ENCODE peak calls at places on chromosome 9, in ten cellular contexts. One of them, this sample, is unnamed.

GRCh38 chr9:85742630-85742928 is 825 bp upstream of the AGTPBP1 start:
- DNase-seq in GM23338: no peak
- DNase-seq in AG09309: peak; percentile 18
- DNase-seq in A549: no peak
- DNase-seq in tibial artery: no peak
- DNase-seq in BJ: no peak
- DNase-seq in choroid plexus epithelial cell: peak; percentile 88
- DNase-seq in neural crest cell: no peak
- DNase-seq in nephron progenitor cell: no peak
- DNase-seq in CD8-positive, alpha-beta T cell: no peak
- DNase-seq in this sample: peak; percentile 74

GRCh38 chr9:32350682-32351081 is 33.8 kb upstream of the ACO1 start:
- DNase-seq in GM23338: peak; percentile 53
- DNase-seq in AG09309: no peak
- DNase-seq in A549: peak; percentile 5
- DNase-seq in tibial artery: no peak
- DNase-seq in BJ: no peak
- DNase-seq in choroid plexus epithelial cell: peak; percentile 58
- DNase-seq in neural crest cell: no peak
- DNase-seq in nephron progenitor cell: no peak
- DNase-seq in CD8-positive, alpha-beta T cell: no peak
- DNase-seq in this sample: peak; percentile 56

GRCh38 chr9:4662108-4662988 is at the start of gene PLPP6:
- DNase-seq in GM23338: peak; percentile 98
- DNase-seq in AG09309: no peak
- DNase-seq in A549: peak; percentile 89
- DNase-seq in tibial artery: peak; percentile 92
- DNase-seq in BJ: no peak
- DNase-seq in choroid plexus epithelial cell: peak; percentile 85
- DNase-seq in neural crest cell: peak; percentile 70
- DNase-seq in nephron progenitor cell: peak; percentile 80
- DNase-seq in CD8-positive, alpha-beta T cell: peak; percentile 66
- DNase-seq in this sample: peak; percentile 84

GRCh38 chr9:24625097-24625496 is 79.4 kb upstream of the IZUMO3 start:
- DNase-seq in GM23338: no peak
- DNase-seq in AG09309: no peak
- DNase-seq in A549: no peak
- DNase-seq in tibial artery: no peak
- DNase-seq in BJ: no peak
- DNase-seq in choroid plexus epithelial cell: no peak
- DNase-seq in neural crest cell: no peak
- DNase-seq in nephron progenitor cell: no peak
- DNase-seq in CD8-positive, alpha-beta T cell: no peak
- DNase-seq in this sample: no peak

GRCh38 chr9:110148384-110148783 is 59.6 kb downstream of the C9orf152 start:
- DNase-seq in GM23338: no peak
- DNase-seq in AG09309: no peak
- DNase-seq in A549: no peak
- DNase-seq in tibial artery: no peak
- DNase-seq in BJ: no peak
- DNase-seq in choroid plexus epithelial cell: peak; percentile 67
- DNase-seq in neural crest cell: no peak
- DNase-seq in nephron progenitor cell: no peak
- DNase-seq in CD8-positive, alpha-beta T cell: peak; percentile 16
- DNase-seq in this sample: no peak

GRCh38 chr9:2307480-2307879 is 292.3 kb downstream of the SMARCA2 start:
- DNase-seq in GM23338: no peak
- DNase-seq in AG09309: peak; percentile 29
- DNase-seq in A549: no peak
- DNase-seq in tibial artery: no peak
- DNase-seq in BJ: peak; percentile 88
- DNase-seq in choroid plexus epithelial cell: peak; percentile 54
- DNase-seq in neural crest cell: no peak
- DNase-seq in nephron progenitor cell: no peak
- DNase-seq in CD8-positive, alpha-beta T cell: no peak
- DNase-seq in this sample: peak; percentile 33

GRCh38 chr9:124486778-124487490 is 20.3 kb downstream of the NR5A1 start:
- DNase-seq in GM23338: no peak
- DNase-seq in AG09309: no peak
- DNase-seq in A549: no peak
- DNase-seq in tibial artery: no peak
- DNase-seq in BJ: no peak
- DNase-seq in choroid plexus epithelial cell: no peak
- DNase-seq in neural crest cell: no peak
- DNase-seq in nephron progenitor cell: no peak
- DNase-seq in CD8-positive, alpha-beta T cell: no peak
- DNase-seq in this sample: no peak

GRCh38 chr9:133286523-133286922 is 11.5 kb upstream of the ABO start:
- DNase-seq in GM23338: no peak
- DNase-seq in AG09309: no peak
- DNase-seq in A549: no peak
- DNase-seq in tibial artery: no peak
- DNase-seq in BJ: no peak
- DNase-seq in choroid plexus epithelial cell: peak; percentile 55
- DNase-seq in neural crest cell: no peak
- DNase-seq in nephron progenitor cell: no peak
- DNase-seq in CD8-positive, alpha-beta T cell: no peak
- DNase-seq in this sample: peak; percentile 39

GRCh38 chr9:110256392-110257096 is at the start of gene TXN:
- DNase-seq in GM23338: peak; percentile 89
- DNase-seq in AG09309: peak; percentile 63
- DNase-seq in A549: peak; percentile 83
- DNase-seq in tibial artery: peak; percentile 84
- DNase-seq in BJ: peak; percentile 60
- DNase-seq in choroid plexus epithelial cell: peak; percentile 92
- DNase-seq in neural crest cell: peak; percentile 75
- DNase-seq in nephron progenitor cell: peak; percentile 91
- DNase-seq in CD8-positive, alpha-beta T cell: peak; percentile 65
- DNase-seq in this sample: peak; percentile 91

GRCh38 chr9:93187047-93187446 is 3.1 kb downstream of the WNK2 start:
- DNase-seq in GM23338: no peak
- DNase-seq in AG09309: no peak
- DNase-seq in A549: no peak
- DNase-seq in tibial artery: no peak
- DNase-seq in BJ: no peak
- DNase-seq in choroid plexus epithelial cell: no peak
- DNase-seq in neural crest cell: no peak
- DNase-seq in nephron progenitor cell: no peak
- DNase-seq in CD8-positive, alpha-beta T cell: no peak
- DNase-seq in this sample: no peak

GRCh38 chr9:115595951-115596742 is 478.2 kb upstream of the TNC start:
- DNase-seq in GM23338: peak; percentile 16
- DNase-seq in AG09309: peak; percentile 97
- DNase-seq in A549: no peak
- DNase-seq in tibial artery: no peak
- DNase-seq in BJ: peak; percentile 96
- DNase-seq in choroid plexus epithelial cell: peak; percentile 100
- DNase-seq in neural crest cell: no peak
- DNase-seq in nephron progenitor cell: no peak
- DNase-seq in CD8-positive, alpha-beta T cell: no peak
- DNase-seq in this sample: peak; percentile 87

GRCh38 chr9:122051401-122052346 is 41.4 kb downstream of the TTLL11 start:
- DNase-seq in GM23338: no peak
- DNase-seq in AG09309: peak; percentile 55
- DNase-seq in A549: no peak
- DNase-seq in tibial artery: no peak
- DNase-seq in BJ: no peak
- DNase-seq in choroid plexus epithelial cell: peak; percentile 46
- DNase-seq in neural crest cell: no peak
- DNase-seq in nephron progenitor cell: no peak
- DNase-seq in CD8-positive, alpha-beta T cell: no peak
- DNase-seq in this sample: no peak

GRCh38 chr9:78301466-78301865 is 4.5 kb downstream of the PSAT1 start:
- DNase-seq in GM23338: no peak
- DNase-seq in AG09309: no peak
- DNase-seq in A549: no peak
- DNase-seq in tibial artery: no peak
- DNase-seq in BJ: no peak
- DNase-seq in choroid plexus epithelial cell: peak; percentile 25
- DNase-seq in neural crest cell: no peak
- DNase-seq in nephron progenitor cell: no peak
- DNase-seq in CD8-positive, alpha-beta T cell: no peak
- DNase-seq in this sample: no peak

GRCh38 chr9:123329329-123329955 is 26.6 kb upstream of the CRB2 start:
- DNase-seq in GM23338: no peak
- DNase-seq in AG09309: no peak
- DNase-seq in A549: no peak
- DNase-seq in tibial artery: no peak
- DNase-seq in BJ: no peak
- DNase-seq in choroid plexus epithelial cell: no peak
- DNase-seq in neural crest cell: no peak
- DNase-seq in nephron progenitor cell: no peak
- DNase-seq in CD8-positive, alpha-beta T cell: no peak
- DNase-seq in this sample: no peak

GRCh38 chr9:20649381-20649780 is 27.1 kb upstream of the MLLT3 start:
- DNase-seq in GM23338: no peak
- DNase-seq in AG09309: no peak
- DNase-seq in A549: no peak
- DNase-seq in tibial artery: no peak
- DNase-seq in BJ: no peak
- DNase-seq in choroid plexus epithelial cell: peak; percentile 21
- DNase-seq in neural crest cell: no peak
- DNase-seq in nephron progenitor cell: no peak
- DNase-seq in CD8-positive, alpha-beta T cell: no peak
- DNase-seq in this sample: peak; percentile 44

GRCh38 chr9:89999176-89999533 is 394.3 kb downstream of the GADD45G start:
- DNase-seq in GM23338: no peak
- DNase-seq in AG09309: no peak
- DNase-seq in A549: no peak
- DNase-seq in tibial artery: no peak
- DNase-seq in BJ: no peak
- DNase-seq in choroid plexus epithelial cell: no peak
- DNase-seq in neural crest cell: no peak
- DNase-seq in nephron progenitor cell: no peak
- DNase-seq in CD8-positive, alpha-beta T cell: no peak
- DNase-seq in this sample: no peak

GRCh38 chr9:89994988-89995613 is 390.3 kb downstream of the GADD45G start:
- DNase-seq in GM23338: no peak
- DNase-seq in AG09309: no peak
- DNase-seq in A549: no peak
- DNase-seq in tibial artery: no peak
- DNase-seq in BJ: no peak
- DNase-seq in choroid plexus epithelial cell: peak; percentile 48
- DNase-seq in neural crest cell: no peak
- DNase-seq in nephron progenitor cell: no peak
- DNase-seq in CD8-positive, alpha-beta T cell: no peak
- DNase-seq in this sample: no peak

GRCh38 chr9:89996106-89996505 is 391.3 kb downstream of the GADD45G start:
- DNase-seq in GM23338: no peak
- DNase-seq in AG09309: no peak
- DNase-seq in A549: no peak
- DNase-seq in tibial artery: no peak
- DNase-seq in BJ: no peak
- DNase-seq in choroid plexus epithelial cell: no peak
- DNase-seq in neural crest cell: no peak
- DNase-seq in nephron progenitor cell: no peak
- DNase-seq in CD8-positive, alpha-beta T cell: no peak
- DNase-seq in this sample: no peak

GRCh38 chr9:89993678-89994630 is 389.1 kb downstream of the GADD45G start:
- DNase-seq in GM23338: peak; percentile 42
- DNase-seq in AG09309: no peak
- DNase-seq in A549: peak; percentile 9
- DNase-seq in tibial artery: peak; percentile 63
- DNase-seq in BJ: no peak
- DNase-seq in choroid plexus epithelial cell: peak; percentile 56
- DNase-seq in neural crest cell: no peak
- DNase-seq in nephron progenitor cell: no peak
- DNase-seq in CD8-positive, alpha-beta T cell: no peak
- DNase-seq in this sample: no peak

GRCh38 chr9:89996717-89997116 is 391.9 kb downstream of the GADD45G start:
- DNase-seq in GM23338: no peak
- DNase-seq in AG09309: no peak
- DNase-seq in A549: no peak
- DNase-seq in tibial artery: no peak
- DNase-seq in BJ: no peak
- DNase-seq in choroid plexus epithelial cell: no peak
- DNase-seq in neural crest cell: no peak
- DNase-seq in nephron progenitor cell: no peak
- DNase-seq in CD8-positive, alpha-beta T cell: no peak
- DNase-seq in this sample: no peak
- TF ChIP-seq CTCF in GM23338: no peak
- TF ChIP-seq CTCF in AG09309: no peak
- TF ChIP-seq CTCF in A549: peak; percentile 21
- TF ChIP-seq CTCF in tibial artery: no peak
- TF ChIP-seq CTCF in BJ: no peak
- TF ChIP-seq CTCF in choroid plexus epithelial cell: no peak
- TF ChIP-seq CTCF in neural crest cell: no peak
- TF ChIP-seq CTCF in nephron progenitor cell: no peak
- TF ChIP-seq CTCF in CD8-positive, alpha-beta T cell: no peak
- TF ChIP-seq CTCF in this sample: no peak

GRCh38 chr9:34513567-34514214 is 9.1 kb downstream of the ENHO start:
- DNase-seq in GM23338: peak; percentile 63
- DNase-seq in AG09309: no peak
- DNase-seq in A549: no peak
- DNase-seq in tibial artery: peak; percentile 37
- DNase-seq in BJ: no peak
- DNase-seq in choroid plexus epithelial cell: peak; percentile 13
- DNase-seq in neural crest cell: no peak
- DNase-seq in nephron progenitor cell: peak; percentile 46
- DNase-seq in CD8-positive, alpha-beta T cell: no peak
- DNase-seq in this sample: peak; percentile 8
- TF ChIP-seq CTCF in GM23338: no peak
- TF ChIP-seq CTCF in AG09309: no peak
- TF ChIP-seq CTCF in A549: no peak
- TF ChIP-seq CTCF in tibial artery: no peak
- TF ChIP-seq CTCF in BJ: no peak
- TF ChIP-seq CTCF in choroid plexus epithelial cell: no peak
- TF ChIP-seq CTCF in neural crest cell: no peak
- TF ChIP-seq CTCF in nephron progenitor cell: no peak
- TF ChIP-seq CTCF in CD8-positive, alpha-beta T cell: no peak
- TF ChIP-seq CTCF in this sample: no peak

DNA sequence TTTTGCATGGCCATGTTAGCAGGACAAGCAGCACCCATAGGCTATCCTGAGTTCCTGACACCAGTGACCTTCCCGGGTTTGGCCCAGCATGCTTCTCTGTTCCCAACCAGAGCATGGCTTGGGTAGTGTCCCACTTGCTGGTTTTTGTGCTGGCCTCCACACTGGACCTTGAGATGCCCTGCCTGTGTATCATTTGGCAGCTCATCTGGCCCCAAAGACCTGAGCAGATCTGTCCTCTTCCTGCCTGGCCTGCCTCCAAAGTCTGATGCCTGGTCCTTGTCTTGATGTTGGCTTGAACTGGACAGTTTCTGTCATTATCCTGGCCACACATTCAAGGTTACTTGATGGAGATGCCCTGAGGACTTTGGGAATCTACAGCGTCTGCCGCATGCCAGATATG is 590.7 kb upstream of the KLF4 start:
- DNase-seq in GM23338: no peak
- DNase-seq in AG09309: no peak
- DNase-seq in A549: no peak
- DNase-seq in tibial artery: no peak
- DNase-seq in BJ: no peak
- DNase-seq in choroid plexus epithelial cell: no peak
- DNase-seq in neural crest cell: no peak
- DNase-seq in nephron progenitor cell: no peak
- DNase-seq in CD8-positive, alpha-beta T cell: no peak
- DNase-seq in this sample: no peak
- TF ChIP-seq CTCF in GM23338: no peak
- TF ChIP-seq CTCF in AG09309: no peak
- TF ChIP-seq CTCF in A549: no peak
- TF ChIP-seq CTCF in tibial artery: no peak
- TF ChIP-seq CTCF in BJ: no peak
- TF ChIP-seq CTCF in choroid plexus epithelial cell: no peak
- TF ChIP-seq CTCF in neural crest cell: no peak
- TF ChIP-seq CTCF in nephron progenitor cell: no peak
- TF ChIP-seq CTCF in CD8-positive, alpha-beta T cell: no peak
- TF ChIP-seq CTCF in this sample: no peak

GRCh38 chr9:126781717-126782388 is 23.0 kb upstream of the ZBTB43 start:
- DNase-seq in GM23338: peak; percentile 95
- DNase-seq in AG09309: no peak
- DNase-seq in A549: peak; percentile 73
- DNase-seq in tibial artery: peak; percentile 74
- DNase-seq in BJ: no peak
- DNase-seq in choroid plexus epithelial cell: peak; percentile 74
- DNase-seq in neural crest cell: peak; percentile 98
- DNase-seq in nephron progenitor cell: peak; percentile 98
- DNase-seq in CD8-positive, alpha-beta T cell: peak; percentile 74
- DNase-seq in this sample: peak; percentile 74
- TF ChIP-seq CTCF in GM23338: peak; percentile 90
- TF ChIP-seq CTCF in AG09309: peak; percentile 93
- TF ChIP-seq CTCF in A549: peak; percentile 92
- TF ChIP-seq CTCF in tibial artery: peak; percentile 85
- TF ChIP-seq CTCF in BJ: peak; percentile 91
- TF ChIP-seq CTCF in choroid plexus epithelial cell: peak; percentile 94
- TF ChIP-seq CTCF in neural crest cell: peak; percentile 98
- TF ChIP-seq CTCF in nephron progenitor cell: peak; percentile 98
- TF ChIP-seq CTCF in CD8-positive, alpha-beta T cell: peak; percentile 91
- TF ChIP-seq CTCF in this sample: peak; percentile 84

This sample was measured in fibroblast of pulmonary artery.